ENCODE peak calls at places on chromosomes 5 and 9, in five cellular contexts. One of them, this sample, is unnamed.

GRCh38 chr5:160434022-160434531 is 12.4 kb downstream of the PTTG1 start:
- DNase-seq in osteocyte: no peak
- DNase-seq in neural crest cell: no peak
- DNase-seq in GM04504: no peak
- DNase-seq in stimulated activated CD4-positive, alpha-beta T cell treated with anti-CD3 and anti-CD28 coated beads, TNF-alpha, amount 100 ng/mL, for 24 hours: no peak
- DNase-seq in this sample: peak

GRCh38 chr5:122156724-122157325 is 27.5 kb downstream of the ZNF474 start:
- DNase-seq in osteocyte: no peak
- DNase-seq in neural crest cell: no peak
- DNase-seq in GM04504: no peak
- DNase-seq in stimulated activated CD4-positive, alpha-beta T cell treated with anti-CD3 and anti-CD28 coated beads, TNF-alpha, amount 100 ng/mL, for 24 hours: no peak
- DNase-seq in this sample: no peak

GRCh38 chr5:1633605-1634336 is 110.0 kb upstream of the LPCAT1 start:
- DNase-seq in osteocyte: no peak
- DNase-seq in neural crest cell: peak
- DNase-seq in GM04504: peak
- DNase-seq in stimulated activated CD4-positive, alpha-beta T cell treated with anti-CD3 and anti-CD28 coated beads, TNF-alpha, amount 100 ng/mL, for 24 hours: peak
- DNase-seq in this sample: peak

GRCh38 chr9:79902937-79903600 is 331.3 kb downstream of the TLE4 start:
- DNase-seq in osteocyte: no peak
- DNase-seq in neural crest cell: no peak
- DNase-seq in GM04504: no peak
- DNase-seq in stimulated activated CD4-positive, alpha-beta T cell treated with anti-CD3 and anti-CD28 coated beads, TNF-alpha, amount 100 ng/mL, for 24 hours: no peak
- DNase-seq in this sample: no peak

GRCh38 chr5:3303777-3304176 is 291.9 kb upstream of the IRX1 start:
- DNase-seq in osteocyte: no peak
- DNase-seq in neural crest cell: no peak
- DNase-seq in GM04504: no peak
- DNase-seq in stimulated activated CD4-positive, alpha-beta T cell treated with anti-CD3 and anti-CD28 coated beads, TNF-alpha, amount 100 ng/mL, for 24 hours: no peak
- DNase-seq in this sample: no peak

GRCh38 chr5:15021286-15022046 is 149.9 kb upstream of the ANKH start:
- DNase-seq in osteocyte: no peak
- DNase-seq in neural crest cell: no peak
- DNase-seq in GM04504: no peak
- DNase-seq in stimulated activated CD4-positive, alpha-beta T cell treated with anti-CD3 and anti-CD28 coated beads, TNF-alpha, amount 100 ng/mL, for 24 hours: no peak
- DNase-seq in this sample: no peak

GRCh38 chr9:75185585-75186170 is 97.4 kb downstream of the OSTF1 start:
- DNase-seq in osteocyte: no peak
- DNase-seq in neural crest cell: peak
- DNase-seq in GM04504: no peak
- DNase-seq in stimulated activated CD4-positive, alpha-beta T cell treated with anti-CD3 and anti-CD28 coated beads, TNF-alpha, amount 100 ng/mL, for 24 hours: peak
- DNase-seq in this sample: no peak

GRCh38 chr9:127904888-127905728 is 5.7 kb upstream of the ST6GALNAC6 start:
- DNase-seq in osteocyte: no peak
- DNase-seq in neural crest cell: no peak
- DNase-seq in GM04504: no peak
- DNase-seq in stimulated activated CD4-positive, alpha-beta T cell treated with anti-CD3 and anti-CD28 coated beads, TNF-alpha, amount 100 ng/mL, for 24 hours: no peak
- DNase-seq in this sample: no peak

GRCh38 chr5:38453506-38453905 is 102.9 kb downstream of the LIFR start:
- DNase-seq in osteocyte: peak
- DNase-seq in neural crest cell: no peak
- DNase-seq in GM04504: no peak
- DNase-seq in stimulated activated CD4-positive, alpha-beta T cell treated with anti-CD3 and anti-CD28 coated beads, TNF-alpha, amount 100 ng/mL, for 24 hours: no peak
- DNase-seq in this sample: no peak

GRCh38 chr9:131608469-131609115 is 63.3 kb downstream of the PRRT1B start:
- DNase-seq in osteocyte: peak
- DNase-seq in neural crest cell: no peak
- DNase-seq in GM04504: peak
- DNase-seq in stimulated activated CD4-positive, alpha-beta T cell treated with anti-CD3 and anti-CD28 coated beads, TNF-alpha, amount 100 ng/mL, for 24 hours: no peak
- DNase-seq in this sample: no peak

GRCh38 chr9:116837038-116837998 is 150.2 kb downstream of the TRIM32 start:
- DNase-seq in osteocyte: no peak
- DNase-seq in neural crest cell: no peak
- DNase-seq in GM04504: no peak
- DNase-seq in stimulated activated CD4-positive, alpha-beta T cell treated with anti-CD3 and anti-CD28 coated beads, TNF-alpha, amount 100 ng/mL, for 24 hours: no peak
- DNase-seq in this sample: no peak

GRCh38 chr9:110807956-110808598 is 139.5 kb downstream of the MUSK start:
- DNase-seq in osteocyte: no peak
- DNase-seq in neural crest cell: no peak
- DNase-seq in GM04504: no peak
- DNase-seq in stimulated activated CD4-positive, alpha-beta T cell treated with anti-CD3 and anti-CD28 coated beads, TNF-alpha, amount 100 ng/mL, for 24 hours: no peak
- DNase-seq in this sample: no peak

GRCh38 chr5:134527156-134527960 is 1.9 kb downstream of the JADE2 start:
- DNase-seq in osteocyte: peak
- DNase-seq in neural crest cell: peak
- DNase-seq in GM04504: peak
- DNase-seq in stimulated activated CD4-positive, alpha-beta T cell treated with anti-CD3 and anti-CD28 coated beads, TNF-alpha, amount 100 ng/mL, for 24 hours: peak
- DNase-seq in this sample: peak

GRCh38 chr5:1151316-1151715 is 39.5 kb upstream of the SLC12A7 start:
- DNase-seq in osteocyte: no peak
- DNase-seq in neural crest cell: no peak
- DNase-seq in GM04504: no peak
- DNase-seq in stimulated activated CD4-positive, alpha-beta T cell treated with anti-CD3 and anti-CD28 coated beads, TNF-alpha, amount 100 ng/mL, for 24 hours: no peak
- DNase-seq in this sample: no peak

GRCh38 chr9:79428422-79428821 is 143.3 kb upstream of the TLE4 start:
- DNase-seq in osteocyte: no peak
- DNase-seq in neural crest cell: no peak
- DNase-seq in GM04504: no peak
- DNase-seq in stimulated activated CD4-positive, alpha-beta T cell treated with anti-CD3 and anti-CD28 coated beads, TNF-alpha, amount 100 ng/mL, for 24 hours: no peak
- DNase-seq in this sample: no peak

GRCh38 chr9:117189121-117189520 is 225.7 kb downstream of the ASTN2 start:
- DNase-seq in osteocyte: no peak
- DNase-seq in neural crest cell: no peak
- DNase-seq in GM04504: no peak
- DNase-seq in stimulated activated CD4-positive, alpha-beta T cell treated with anti-CD3 and anti-CD28 coated beads, TNF-alpha, amount 100 ng/mL, for 24 hours: no peak
- DNase-seq in this sample: no peak

GRCh38 chr5:6773342-6774035 is 60.3 kb downstream of the TENT4A start:
- DNase-seq in osteocyte: no peak
- DNase-seq in neural crest cell: no peak
- DNase-seq in GM04504: no peak
- DNase-seq in stimulated activated CD4-positive, alpha-beta T cell treated with anti-CD3 and anti-CD28 coated beads, TNF-alpha, amount 100 ng/mL, for 24 hours: no peak
- DNase-seq in this sample: no peak

GRCh38 chr9:90933468-90933867 is 131.8 kb downstream of the SYK start:
- DNase-seq in osteocyte: no peak
- DNase-seq in neural crest cell: no peak
- DNase-seq in GM04504: no peak
- DNase-seq in stimulated activated CD4-positive, alpha-beta T cell treated with anti-CD3 and anti-CD28 coated beads, TNF-alpha, amount 100 ng/mL, for 24 hours: no peak
- DNase-seq in this sample: no peak

GRCh38 chr9:128124873-128125574 is 2.5 kb downstream of the PTGES2 start:
- DNase-seq in osteocyte: no peak
- DNase-seq in neural crest cell: peak
- DNase-seq in GM04504: no peak
- DNase-seq in stimulated activated CD4-positive, alpha-beta T cell treated with anti-CD3 and anti-CD28 coated beads, TNF-alpha, amount 100 ng/mL, for 24 hours: no peak
- DNase-seq in this sample: no peak